ENCODE peak calls at places on chromosomes 2 and 18, in eight cellular contexts. One of them, this sample, is unnamed.
A peak's percentile ranks its signal among the peaks of the same experiment; 100 is the strongest.

GRCh38 chr2:225766431-225766830 is 366.9 kb downstream of the NYAP2 start:
- DNase-seq in CD4-positive, alpha-beta memory T cell: no peak
- DNase-seq in M059J: no peak
- DNase-seq in cardiac muscle cell: no peak
- DNase-seq in naive thymus-derived CD8-positive, alpha-beta T cell: no peak
- DNase-seq in ELF-1: no peak
- DNase-seq in NCI-H1436: no peak
- DNase-seq in lower leg skin: no peak
- DNase-seq in this sample: no peak

GRCh38 chr2:64594563-64594989 is 59.1 kb downstream of the SERTAD2 start:
- DNase-seq in NCI-H1436: no peak
- DNase-seq in ELF-1: no peak
- DNase-seq in lower leg skin: no peak
- DNase-seq in naive thymus-derived CD8-positive, alpha-beta T cell: no peak
- DNase-seq in CD4-positive, alpha-beta memory T cell: no peak
- DNase-seq in M059J: peak; percentile 63
- DNase-seq in cardiac muscle cell: no peak
- DNase-seq in this sample: no peak

GRCh38 chr2:112065966-112066365 is 10.9 kb downstream of the TMEM87B start:
- DNase-seq in M059J: peak; percentile 82
- DNase-seq in CD4-positive, alpha-beta memory T cell: no peak
- DNase-seq in cardiac muscle cell: no peak
- DNase-seq in naive thymus-derived CD8-positive, alpha-beta T cell: no peak
- DNase-seq in lower leg skin: no peak
- DNase-seq in ELF-1: no peak
- DNase-seq in NCI-H1436: no peak
- DNase-seq in this sample: no peak

GRCh38 chr18:12944724-12945123 is 3.1 kb upstream of the SEH1L start:
- DNase-seq in naive thymus-derived CD8-positive, alpha-beta T cell: no peak
- DNase-seq in lower leg skin: no peak
- DNase-seq in M059J: peak; percentile 24
- DNase-seq in NCI-H1436: no peak
- DNase-seq in cardiac muscle cell: no peak
- DNase-seq in CD4-positive, alpha-beta memory T cell: no peak
- DNase-seq in ELF-1: no peak
- DNase-seq in this sample: peak; percentile 32

GRCh38 chr18:25351280-25351772 is 640 bp downstream of the ZNF521 start:
- DNase-seq in CD4-positive, alpha-beta memory T cell: no peak
- DNase-seq in ELF-1: no peak
- DNase-seq in NCI-H1436: no peak
- DNase-seq in M059J: peak; percentile 20
- DNase-seq in cardiac muscle cell: no peak
- DNase-seq in lower leg skin: no peak
- DNase-seq in naive thymus-derived CD8-positive, alpha-beta T cell: no peak
- DNase-seq in this sample: no peak

GRCh38 chr2:176514805-176515500 is 245.7 kb downstream of the MTX2 start:
- DNase-seq in ELF-1: no peak
- DNase-seq in naive thymus-derived CD8-positive, alpha-beta T cell: no peak
- DNase-seq in CD4-positive, alpha-beta memory T cell: no peak
- DNase-seq in NCI-H1436: no peak
- DNase-seq in lower leg skin: no peak
- DNase-seq in M059J: no peak
- DNase-seq in cardiac muscle cell: no peak
- DNase-seq in this sample: no peak

GRCh38 chr2:235836416-235837042 is 331.7 kb downstream of the GBX2 start:
- DNase-seq in cardiac muscle cell: peak; percentile 83
- DNase-seq in naive thymus-derived CD8-positive, alpha-beta T cell: no peak
- DNase-seq in ELF-1: peak; percentile 60
- DNase-seq in CD4-positive, alpha-beta memory T cell: no peak
- DNase-seq in lower leg skin: peak; percentile 69
- DNase-seq in NCI-H1436: no peak
- DNase-seq in M059J: no peak
- DNase-seq in this sample: no peak

GRCh38 chr2:26008851-26009566 is 24.9 kb upstream of the RAB10 start:
- DNase-seq in cardiac muscle cell: no peak
- DNase-seq in M059J: peak; percentile 55
- DNase-seq in naive thymus-derived CD8-positive, alpha-beta T cell: no peak
- DNase-seq in lower leg skin: peak; percentile 92
- DNase-seq in NCI-H1436: no peak
- DNase-seq in CD4-positive, alpha-beta memory T cell: no peak
- DNase-seq in ELF-1: no peak
- DNase-seq in this sample: peak; percentile 78

GRCh38 chr2:121521359-121521758 is 9.3 kb upstream of the RNU4ATAC start:
- DNase-seq in CD4-positive, alpha-beta memory T cell: no peak
- DNase-seq in NCI-H1436: no peak
- DNase-seq in cardiac muscle cell: no peak
- DNase-seq in ELF-1: no peak
- DNase-seq in lower leg skin: no peak
- DNase-seq in naive thymus-derived CD8-positive, alpha-beta T cell: no peak
- DNase-seq in M059J: no peak
- DNase-seq in this sample: no peak

GRCh38 chr18:43961713-43962112 is 684.4 kb upstream of the SYT4 start:
- DNase-seq in cardiac muscle cell: no peak
- DNase-seq in NCI-H1436: no peak
- DNase-seq in lower leg skin: no peak
- DNase-seq in CD4-positive, alpha-beta memory T cell: no peak
- DNase-seq in ELF-1: no peak
- DNase-seq in naive thymus-derived CD8-positive, alpha-beta T cell: no peak
- DNase-seq in M059J: no peak
- DNase-seq in this sample: no peak

GRCh38 chr2:31141513-31141912 is 3.3 kb upstream of the GALNT14 start:
- DNase-seq in NCI-H1436: no peak
- DNase-seq in cardiac muscle cell: no peak
- DNase-seq in M059J: no peak
- DNase-seq in ELF-1: no peak
- DNase-seq in lower leg skin: no peak
- DNase-seq in CD4-positive, alpha-beta memory T cell: no peak
- DNase-seq in naive thymus-derived CD8-positive, alpha-beta T cell: no peak
- DNase-seq in this sample: no peak

GRCh38 chr2:105409717-105410116 is 10.9 kb upstream of the FHL2 start:
- DNase-seq in NCI-H1436: no peak
- DNase-seq in CD4-positive, alpha-beta memory T cell: no peak
- DNase-seq in cardiac muscle cell: no peak
- DNase-seq in M059J: peak; percentile 97
- DNase-seq in naive thymus-derived CD8-positive, alpha-beta T cell: no peak
- DNase-seq in ELF-1: no peak
- DNase-seq in lower leg skin: peak; percentile 89
- DNase-seq in this sample: peak; percentile 49

GRCh38 chr2:218152172-218152571 is 14.6 kb downstream of the CXCR1 start:
- DNase-seq in naive thymus-derived CD8-positive, alpha-beta T cell: no peak
- DNase-seq in cardiac muscle cell: no peak
- DNase-seq in lower leg skin: no peak
- DNase-seq in M059J: no peak
- DNase-seq in CD4-positive, alpha-beta memory T cell: no peak
- DNase-seq in NCI-H1436: no peak
- DNase-seq in ELF-1: no peak
- DNase-seq in this sample: no peak

GRCh38 chr2:109238580-109238979 is 109.6 kb downstream of the SH3RF3 start:
- DNase-seq in NCI-H1436: no peak
- DNase-seq in CD4-positive, alpha-beta memory T cell: peak; percentile 24
- DNase-seq in cardiac muscle cell: no peak
- DNase-seq in M059J: peak; percentile 71
- DNase-seq in ELF-1: no peak
- DNase-seq in naive thymus-derived CD8-positive, alpha-beta T cell: peak; percentile 56
- DNase-seq in lower leg skin: peak; percentile 92
- DNase-seq in this sample: peak; percentile 83

GRCh38 chr2:64327510-64328414 is 126.2 kb upstream of the LGALSL start:
- DNase-seq in naive thymus-derived CD8-positive, alpha-beta T cell: peak; percentile 63
- DNase-seq in ELF-1: no peak
- DNase-seq in M059J: peak; percentile 39
- DNase-seq in cardiac muscle cell: peak; percentile 20
- DNase-seq in CD4-positive, alpha-beta memory T cell: peak; percentile 60
- DNase-seq in lower leg skin: peak; percentile 83
- DNase-seq in NCI-H1436: peak; percentile 13
- DNase-seq in this sample: peak; percentile 38

GRCh38 chr2:24853996-24854395 is 60.8 kb downstream of the CENPO start:
- DNase-seq in CD4-positive, alpha-beta memory T cell: no peak
- DNase-seq in M059J: no peak
- DNase-seq in lower leg skin: no peak
- DNase-seq in ELF-1: no peak
- DNase-seq in cardiac muscle cell: no peak
- DNase-seq in NCI-H1436: no peak
- DNase-seq in naive thymus-derived CD8-positive, alpha-beta T cell: no peak
- DNase-seq in this sample: no peak

GRCh38 chr2:237649541-237650454 is 22.4 kb downstream of the LRRFIP1 start:
- DNase-seq in lower leg skin: peak; percentile 69
- DNase-seq in NCI-H1436: no peak
- DNase-seq in CD4-positive, alpha-beta memory T cell: no peak
- DNase-seq in naive thymus-derived CD8-positive, alpha-beta T cell: no peak
- DNase-seq in M059J: no peak
- DNase-seq in ELF-1: no peak
- DNase-seq in cardiac muscle cell: no peak
- DNase-seq in this sample: no peak

GRCh38 chr2:216388046-216388884 is 16.0 kb upstream of the MARCHF4 start:
- DNase-seq in CD4-positive, alpha-beta memory T cell: no peak
- DNase-seq in lower leg skin: no peak
- DNase-seq in ELF-1: no peak
- DNase-seq in cardiac muscle cell: no peak
- DNase-seq in NCI-H1436: no peak
- DNase-seq in M059J: no peak
- DNase-seq in naive thymus-derived CD8-positive, alpha-beta T cell: peak; percentile 53
- DNase-seq in this sample: no peak

GRCh38 chr2:160566717-160567116 is 73.1 kb upstream of the RBMS1 start:
- DNase-seq in CD4-positive, alpha-beta memory T cell: no peak
- DNase-seq in M059J: no peak
- DNase-seq in ELF-1: no peak
- DNase-seq in cardiac muscle cell: no peak
- DNase-seq in naive thymus-derived CD8-positive, alpha-beta T cell: no peak
- DNase-seq in lower leg skin: no peak
- DNase-seq in NCI-H1436: no peak
- DNase-seq in this sample: no peak

GRCh38 chr2:207478572-207478971 is 51.2 kb upstream of the CREB1 start:
- DNase-seq in CD4-positive, alpha-beta memory T cell: no peak
- DNase-seq in naive thymus-derived CD8-positive, alpha-beta T cell: no peak
- DNase-seq in ELF-1: no peak
- DNase-seq in NCI-H1436: no peak
- DNase-seq in M059J: no peak
- DNase-seq in cardiac muscle cell: no peak
- DNase-seq in lower leg skin: no peak
- DNase-seq in this sample: no peak

GRCh38 chr2:61763605-61764034 is 90.2 kb downstream of the FAM161A start:
- DNase-seq in naive thymus-derived CD8-positive, alpha-beta T cell: no peak
- DNase-seq in NCI-H1436: peak; percentile 56
- DNase-seq in cardiac muscle cell: peak; percentile 87
- DNase-seq in CD4-positive, alpha-beta memory T cell: no peak
- DNase-seq in M059J: peak; percentile 85
- DNase-seq in ELF-1: no peak
- DNase-seq in lower leg skin: peak; percentile 94
- DNase-seq in this sample: peak; percentile 78

GRCh38 chr2:51846796-51847195 is 814.9 kb upstream of the NRXN1 start:
- DNase-seq in lower leg skin: no peak
- DNase-seq in M059J: no peak
- DNase-seq in cardiac muscle cell: no peak
- DNase-seq in ELF-1: no peak
- DNase-seq in CD4-positive, alpha-beta memory T cell: no peak
- DNase-seq in NCI-H1436: no peak
- DNase-seq in naive thymus-derived CD8-positive, alpha-beta T cell: no peak
- DNase-seq in this sample: no peak

GRCh38 chr2:131032393-131032836 is 60.8 kb downstream of the FAM168B start:
- DNase-seq in M059J: no peak
- DNase-seq in naive thymus-derived CD8-positive, alpha-beta T cell: no peak
- DNase-seq in ELF-1: no peak
- DNase-seq in CD4-positive, alpha-beta memory T cell: no peak
- DNase-seq in lower leg skin: peak; percentile 68
- DNase-seq in cardiac muscle cell: no peak
- DNase-seq in NCI-H1436: no peak
- DNase-seq in this sample: no peak

GRCh38 chr18:54149078-54149697 is 75.3 kb downstream of the MBD2 start:
- DNase-seq in ELF-1: peak; percentile 30
- DNase-seq in CD4-positive, alpha-beta memory T cell: no peak
- DNase-seq in naive thymus-derived CD8-positive, alpha-beta T cell: no peak
- DNase-seq in lower leg skin: no peak
- DNase-seq in M059J: peak; percentile 95
- DNase-seq in cardiac muscle cell: no peak
- DNase-seq in NCI-H1436: no peak
- DNase-seq in this sample: peak; percentile 33

GRCh38 chr2:110678457-110679336 is 834 bp upstream of the BUB1 start:
- DNase-seq in CD4-positive, alpha-beta memory T cell: no peak
- DNase-seq in M059J: peak; percentile 37
- DNase-seq in ELF-1: no peak
- DNase-seq in lower leg skin: peak; percentile 86
- DNase-seq in cardiac muscle cell: peak; percentile 30
- DNase-seq in naive thymus-derived CD8-positive, alpha-beta T cell: no peak
- DNase-seq in NCI-H1436: no peak
- DNase-seq in this sample: no peak

GRCh38 chr2:105403785-105404698 is 5.2 kb upstream of the FHL2 start:
- DNase-seq in CD4-positive, alpha-beta memory T cell: no peak
- DNase-seq in ELF-1: peak; percentile 28
- DNase-seq in lower leg skin: peak; percentile 81
- DNase-seq in NCI-H1436: no peak
- DNase-seq in M059J: peak; percentile 99
- DNase-seq in naive thymus-derived CD8-positive, alpha-beta T cell: no peak
- DNase-seq in cardiac muscle cell: no peak
- DNase-seq in this sample: no peak

GRCh38 chr2:7203056-7203467 is 285.9 kb downstream of the RNF144A start:
- DNase-seq in lower leg skin: no peak
- DNase-seq in naive thymus-derived CD8-positive, alpha-beta T cell: peak; percentile 70
- DNase-seq in M059J: peak; percentile 31
- DNase-seq in ELF-1: peak; percentile 29
- DNase-seq in cardiac muscle cell: peak; percentile 77
- DNase-seq in NCI-H1436: peak; percentile 55
- DNase-seq in CD4-positive, alpha-beta memory T cell: peak; percentile 54
- DNase-seq in this sample: peak; percentile 38

GRCh38 chr2:36507408-36507812 is 90.6 kb downstream of the FEZ2 start:
- DNase-seq in ELF-1: peak; percentile 48
- DNase-seq in CD4-positive, alpha-beta memory T cell: peak; percentile 17
- DNase-seq in naive thymus-derived CD8-positive, alpha-beta T cell: peak; percentile 24
- DNase-seq in cardiac muscle cell: peak; percentile 72
- DNase-seq in M059J: peak; percentile 69
- DNase-seq in NCI-H1436: no peak
- DNase-seq in lower leg skin: no peak
- DNase-seq in this sample: peak; percentile 39

GRCh38 chr18:45954070-45954712 is 12.9 kb downstream of the EPG5 start:
- DNase-seq in lower leg skin: no peak
- DNase-seq in NCI-H1436: no peak
- DNase-seq in naive thymus-derived CD8-positive, alpha-beta T cell: no peak
- DNase-seq in ELF-1: no peak
- DNase-seq in CD4-positive, alpha-beta memory T cell: no peak
- DNase-seq in cardiac muscle cell: no peak
- DNase-seq in M059J: peak; percentile 94
- DNase-seq in this sample: no peak

GRCh38 chr2:68632026-68632425 is 11.4 kb upstream of the PROKR1 start:
- DNase-seq in CD4-positive, alpha-beta memory T cell: no peak
- DNase-seq in cardiac muscle cell: peak; percentile 13
- DNase-seq in ELF-1: no peak
- DNase-seq in naive thymus-derived CD8-positive, alpha-beta T cell: no peak
- DNase-seq in M059J: peak; percentile 48
- DNase-seq in lower leg skin: no peak
- DNase-seq in NCI-H1436: no peak
- DNase-seq in this sample: no peak

GRCh38 chr2:222677981-222678380 is 6.5 kb downstream of the MOGAT1 start:
- DNase-seq in M059J: peak; percentile 25
- DNase-seq in NCI-H1436: no peak
- DNase-seq in cardiac muscle cell: no peak
- DNase-seq in ELF-1: no peak
- DNase-seq in CD4-positive, alpha-beta memory T cell: no peak
- DNase-seq in naive thymus-derived CD8-positive, alpha-beta T cell: no peak
- DNase-seq in lower leg skin: no peak
- DNase-seq in this sample: no peak

GRCh38 chr2:54657664-54658083 is 65.8 kb upstream of the EML6 start:
- DNase-seq in ELF-1: peak; percentile 47
- DNase-seq in CD4-positive, alpha-beta memory T cell: no peak
- DNase-seq in cardiac muscle cell: peak; percentile 56
- DNase-seq in M059J: peak; percentile 27
- DNase-seq in lower leg skin: no peak
- DNase-seq in naive thymus-derived CD8-positive, alpha-beta T cell: peak; percentile 20
- DNase-seq in NCI-H1436: peak; percentile 4
- DNase-seq in this sample: no peak

GRCh38 chr2:55239656-55240222 is 7.3 kb downstream of the RPS27A start:
- DNase-seq in CD4-positive, alpha-beta memory T cell: no peak
- DNase-seq in lower leg skin: no peak
- DNase-seq in ELF-1: no peak
- DNase-seq in naive thymus-derived CD8-positive, alpha-beta T cell: no peak
- DNase-seq in NCI-H1436: no peak
- DNase-seq in M059J: no peak
- DNase-seq in cardiac muscle cell: no peak
- DNase-seq in this sample: no peak

GRCh38 chr18:24726727-24727539 is 266.5 kb downstream of the HRH4 start:
- DNase-seq in naive thymus-derived CD8-positive, alpha-beta T cell: peak; percentile 55
- DNase-seq in lower leg skin: peak; percentile 90
- DNase-seq in cardiac muscle cell: peak; percentile 86
- DNase-seq in NCI-H1436: peak; percentile 67
- DNase-seq in M059J: peak; percentile 76
- DNase-seq in ELF-1: peak; percentile 75
- DNase-seq in CD4-positive, alpha-beta memory T cell: peak; percentile 43
- DNase-seq in this sample: peak; percentile 49

This sample was measured in lung.